ENCODE peak calls at places on chromosomes 6 and 20, in six cellular contexts. U, H, C, X, T and R are unnamed samples.

GRCh38 chr6:35128496-35128895 is 12.6 kb downstream of the TCP11 start:
- DNase-seq in H (no peak), U (no peak), T (no peak), C (no peak), X (no peak), R (no peak)

GRCh38 chr6:155882527-155883333 is 427.1 kb upstream of the NOX3 start:
- DNase-seq in X (no peak), C (no peak), U (no peak), T (no peak), H (no peak), R (no peak)

GRCh38 chr20:3238616-3239025 is 369 bp downstream of the SLC4A11 start:
- DNase-seq in H (peak; percentile 38), T (peak; percentile 54), X (no peak), C (peak; percentile 59), U (no peak), R (no peak)

GRCh38 chr20:51934301-51935002 is 132.1 kb upstream of the SALL4 start:
- DNase-seq in T (no peak), X (no peak), U (no peak), H (no peak), C (no peak), R (no peak)

GRCh38 chr6:105675715-105676397 is 273.0 kb upstream of the PREP start:
- DNase-seq in C (peak; percentile 38), X (no peak), U (no peak), H (no peak), T (no peak), R (no peak)

GRCh38 chr6:37972994-37973757 is 153.6 kb downstream of the ZFAND3 start:
- DNase-seq in T (no peak), H (no peak), X (no peak), U (no peak), C (no peak), R (no peak)

GRCh38 chr6:15340105-15340601 is 94.3 kb downstream of the JARID2 start:
- DNase-seq in T (no peak), X (no peak), C (no peak), U (no peak), H (no peak), R (no peak)

GRCh38 chr20:3543901-3544507 is 73.2 kb downstream of the ATRN start:
- DNase-seq in C (peak; percentile 15), H (no peak), U (no peak), X (no peak), T (no peak), R (no peak)

GRCh38 chr20:4601630-4602296 is 119.9 kb upstream of the PRND start:
- DNase-seq in T (peak; percentile 29), C (peak; percentile 83), H (no peak), U (no peak), X (peak; percentile 49), R (no peak)

GRCh38 chr20:5621305-5621704 is 128.9 kb upstream of the SHLD1 start:
- DNase-seq in X (no peak), U (no peak), T (peak; percentile 37), H (no peak), C (no peak), R (no peak)

GRCh38 chr6:10478187-10479040 is 42.7 kb upstream of the GCNT2 start:
- DNase-seq in H (peak; percentile 33), T (peak; percentile 29), X (no peak), C (peak; percentile 47), U (no peak), R (no peak)

GRCh38 chr6:34484899-34485298 is 19.0 kb downstream of the PACSIN1 start:
- DNase-seq in H (no peak), C (no peak), U (no peak), T (no peak), X (no peak), R (no peak)

GRCh38 chr6:2738373-2738979 is 12.2 kb downstream of the MYLK4 start:
- DNase-seq in T (peak; percentile 62), C (peak; percentile 54), H (peak; percentile 62), U (no peak), X (peak; percentile 67), R (peak; percentile 48)

GRCh38 chr20:19823971-19824370 is 65.9 kb downstream of the RIN2 start:
- DNase-seq in C (no peak), X (no peak), T (no peak), U (no peak), H (no peak), R (no peak)